ENCODE peak calls at places on chromosomes 4 and X, in five cellular contexts. One of them, this sample, is unnamed. For H3K27me3, the result is how much of the 10 kb centered on the place peaks cover.

GRCh38 chr4:71994559-71994958 is 37.2 kb upstream of the NPFFR2 start:
- DNase-seq in cardiac muscle cell: no peak
- DNase-seq in CD8-positive, alpha-beta T cell: no peak
- DNase-seq in endodermal cell: no peak
- DNase-seq in colonic mucosa: no peak
- DNase-seq in this sample: no peak

GRCh38 chr4:166174717-166175510 is 301.9 kb downstream of the TLL1 start:
- DNase-seq in cardiac muscle cell: no peak
- DNase-seq in CD8-positive, alpha-beta T cell: no peak
- DNase-seq in endodermal cell: no peak
- DNase-seq in colonic mucosa: no peak
- DNase-seq in this sample: no peak

GRCh38 chr4:80197601-80198444 is 520 bp downstream of the PRDM8 start:
- DNase-seq in cardiac muscle cell: peak
- DNase-seq in CD8-positive, alpha-beta T cell: no peak
- DNase-seq in endodermal cell: peak
- DNase-seq in colonic mucosa: no peak
- DNase-seq in this sample: peak

GRCh38 chr4:149715822-149716585 is 99.6 kb downstream of the IQCM start:
- DNase-seq in cardiac muscle cell: no peak
- DNase-seq in CD8-positive, alpha-beta T cell: no peak
- DNase-seq in endodermal cell: no peak
- DNase-seq in colonic mucosa: no peak
- DNase-seq in this sample: no peak

GRCh38 chr4:18666322-18666721 is 644.8 kb upstream of the LCORL start:
- DNase-seq in cardiac muscle cell: no peak
- DNase-seq in CD8-positive, alpha-beta T cell: no peak
- DNase-seq in endodermal cell: no peak
- DNase-seq in colonic mucosa: no peak
- DNase-seq in this sample: no peak

GRCh38 chr4:80918004-80918403 is 112.5 kb upstream of the BMP3 start:
- DNase-seq in cardiac muscle cell: no peak
- DNase-seq in CD8-positive, alpha-beta T cell: no peak
- DNase-seq in endodermal cell: no peak
- DNase-seq in colonic mucosa: no peak
- DNase-seq in this sample: no peak

GRCh38 chrX:9429767-9430166 is 35.1 kb upstream of the TBL1X start:
- DNase-seq in cardiac muscle cell: no peak
- DNase-seq in CD8-positive, alpha-beta T cell: no peak
- DNase-seq in endodermal cell: no peak
- DNase-seq in colonic mucosa: no peak
- DNase-seq in this sample: no peak

GRCh38 chr4:7964459-7964858 is 24.8 kb upstream of the AFAP1 start:
- DNase-seq in cardiac muscle cell: no peak
- DNase-seq in CD8-positive, alpha-beta T cell: no peak
- DNase-seq in endodermal cell: no peak
- DNase-seq in colonic mucosa: no peak
- DNase-seq in this sample: no peak

GRCh38 chr4:47561331-47561730 is 76.3 kb downstream of the ATP10D start:
- DNase-seq in cardiac muscle cell: no peak
- DNase-seq in CD8-positive, alpha-beta T cell: no peak
- DNase-seq in endodermal cell: no peak
- DNase-seq in colonic mucosa: no peak
- DNase-seq in this sample: no peak

GRCh38 chr4:140971077-140971792 is 162.0 kb downstream of the RNF150 start:
- DNase-seq in cardiac muscle cell: no peak
- DNase-seq in CD8-positive, alpha-beta T cell: no peak
- DNase-seq in endodermal cell: peak
- DNase-seq in colonic mucosa: no peak
- DNase-seq in this sample: no peak

GRCh38 chr4:39124885-39125599 is 57.3 kb upstream of the WDR19 start:
- DNase-seq in cardiac muscle cell: no peak
- DNase-seq in CD8-positive, alpha-beta T cell: no peak
- DNase-seq in endodermal cell: no peak
- DNase-seq in colonic mucosa: no peak
- DNase-seq in this sample: no peak

GRCh38 chr4:5238106-5238505 is 186.8 kb downstream of the STK32B start:
- DNase-seq in cardiac muscle cell: no peak
- DNase-seq in CD8-positive, alpha-beta T cell: no peak
- DNase-seq in endodermal cell: no peak
- DNase-seq in colonic mucosa: no peak
- DNase-seq in this sample: no peak

GRCh38 chr4:159002950-159003349 is 99.9 kb upstream of the RAPGEF2 start:
- DNase-seq in cardiac muscle cell: no peak
- DNase-seq in CD8-positive, alpha-beta T cell: no peak
- DNase-seq in endodermal cell: no peak
- DNase-seq in colonic mucosa: peak
- DNase-seq in this sample: no peak

GRCh38 chrX:49840679-49841078 is 11.6 kb downstream of the PAGE4 start:
- DNase-seq in cardiac muscle cell: peak
- DNase-seq in CD8-positive, alpha-beta T cell: no peak
- DNase-seq in endodermal cell: peak
- DNase-seq in colonic mucosa: peak
- DNase-seq in this sample: peak

GRCh38 chr4:145625677-145626622 is 6.8 kb downstream of the MMAA start:
- DNase-seq in cardiac muscle cell: no peak
- DNase-seq in CD8-positive, alpha-beta T cell: no peak
- DNase-seq in endodermal cell: no peak
- DNase-seq in colonic mucosa: no peak
- DNase-seq in this sample: no peak

GRCh38 chr4:184843984-184844554 is 18.3 kb upstream of the ACSL1 start:
- DNase-seq in cardiac muscle cell: no peak
- DNase-seq in CD8-positive, alpha-beta T cell: no peak
- DNase-seq in endodermal cell: no peak
- DNase-seq in colonic mucosa: no peak
- DNase-seq in this sample: no peak

GRCh38 chr4:6248394-6248793 is 21.3 kb upstream of the WFS1 start:
- DNase-seq in cardiac muscle cell: no peak
- DNase-seq in CD8-positive, alpha-beta T cell: no peak
- DNase-seq in endodermal cell: no peak
- DNase-seq in colonic mucosa: no peak
- DNase-seq in this sample: no peak

GRCh38 chr4:6250984-6251295 is 18.7 kb upstream of the WFS1 start:
- DNase-seq in cardiac muscle cell: no peak
- DNase-seq in CD8-positive, alpha-beta T cell: no peak
- DNase-seq in endodermal cell: no peak
- DNase-seq in colonic mucosa: no peak
- DNase-seq in this sample: no peak

GRCh38 chr4:6251365-6251764 is 18.3 kb upstream of the WFS1 start:
- DNase-seq in cardiac muscle cell: no peak
- DNase-seq in CD8-positive, alpha-beta T cell: no peak
- DNase-seq in endodermal cell: no peak
- DNase-seq in colonic mucosa: no peak
- DNase-seq in this sample: no peak

GRCh38 chr4:6252051-6252450 is 17.6 kb upstream of the WFS1 start:
- DNase-seq in cardiac muscle cell: no peak
- DNase-seq in CD8-positive, alpha-beta T cell: no peak
- DNase-seq in endodermal cell: no peak
- DNase-seq in colonic mucosa: no peak
- DNase-seq in this sample: no peak

GRCh38 chr4:6250235-6250983 is 19.2 kb upstream of the WFS1 start:
- DNase-seq in cardiac muscle cell: peak
- DNase-seq in CD8-positive, alpha-beta T cell: no peak
- DNase-seq in endodermal cell: peak
- DNase-seq in colonic mucosa: no peak
- DNase-seq in this sample: peak
- H3K27me3 ChIP-seq in cardiac muscle cell: under half
- H3K27me3 ChIP-seq in CD8-positive, alpha-beta T cell: under half
- H3K27me3 ChIP-seq in endodermal cell: under half
- H3K27me3 ChIP-seq in colonic mucosa: under half
- H3K27me3 ChIP-seq in this sample: under half

DNA sequence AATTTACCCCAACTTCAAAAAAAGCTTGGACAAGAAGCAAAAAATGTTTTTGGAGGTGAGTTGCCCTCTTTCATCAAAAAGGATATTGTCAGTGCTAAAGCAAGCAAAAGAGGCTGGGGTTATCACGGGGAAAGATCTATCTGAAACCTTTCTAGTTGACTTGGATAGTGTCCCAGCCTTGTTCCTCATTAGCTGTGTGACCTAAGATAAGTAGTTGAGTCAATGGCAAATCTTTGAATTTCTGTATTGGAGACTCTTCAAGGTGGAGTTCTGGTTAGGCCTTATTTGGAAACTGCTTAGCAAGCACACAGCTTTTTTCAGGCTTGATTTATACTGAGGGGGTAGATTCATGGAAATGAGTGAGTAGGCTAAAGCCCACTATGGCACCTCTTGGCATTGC is 271.6 kb downstream of the GRIA3 start:
- DNase-seq in cardiac muscle cell: no peak
- DNase-seq in CD8-positive, alpha-beta T cell: no peak
- DNase-seq in endodermal cell: no peak
- DNase-seq in colonic mucosa: no peak
- DNase-seq in this sample: no peak
- H3K27me3 ChIP-seq in cardiac muscle cell: under half
- H3K27me3 ChIP-seq in CD8-positive, alpha-beta T cell: under half
- H3K27me3 ChIP-seq in endodermal cell: under half
- H3K27me3 ChIP-seq in colonic mucosa: under half
- H3K27me3 ChIP-seq in this sample: under half

DNA sequence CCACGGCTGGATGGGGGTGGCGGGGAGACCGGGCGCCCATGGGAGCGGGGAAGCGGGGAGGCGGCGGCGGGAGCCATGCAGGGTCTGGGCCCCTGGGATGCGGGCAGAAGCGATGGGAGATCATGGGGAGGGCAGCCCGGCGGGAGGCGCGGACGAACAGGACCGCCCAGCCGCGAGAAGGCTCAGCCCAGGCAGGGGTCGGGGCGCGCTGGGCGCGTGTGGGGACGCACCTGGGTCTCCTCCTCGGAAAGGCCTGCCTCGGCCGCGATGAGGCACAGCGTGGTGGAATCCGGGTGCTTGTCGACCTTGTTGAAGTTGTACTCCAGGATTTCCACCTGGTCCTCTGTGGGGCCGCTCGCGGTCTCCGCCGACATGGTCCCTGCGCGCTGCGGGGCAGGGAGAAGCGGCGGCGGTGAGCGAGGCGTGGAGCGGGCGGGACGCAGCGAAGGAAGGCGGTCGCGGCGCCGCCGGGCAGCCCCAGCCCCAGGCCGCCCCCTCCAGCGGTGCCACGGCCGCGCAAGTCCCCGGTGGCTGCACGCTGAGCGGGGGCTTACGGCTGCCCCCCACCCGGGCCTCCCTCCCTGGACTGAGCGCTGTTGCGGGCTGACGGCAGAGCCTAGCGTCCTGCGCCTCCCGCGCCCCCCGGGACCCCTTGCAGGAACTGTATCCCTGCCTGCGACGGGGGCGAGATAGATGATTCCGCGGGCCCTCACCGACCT is 25.3 kb downstream of the HOPX start:
- DNase-seq in cardiac muscle cell: peak
- DNase-seq in CD8-positive, alpha-beta T cell: no peak
- DNase-seq in endodermal cell: no peak
- DNase-seq in colonic mucosa: no peak
- DNase-seq in this sample: peak
- H3K27me3 ChIP-seq in cardiac muscle cell: half or more
- H3K27me3 ChIP-seq in CD8-positive, alpha-beta T cell: under half
- H3K27me3 ChIP-seq in endodermal cell: half or more
- H3K27me3 ChIP-seq in colonic mucosa: under half
- H3K27me3 ChIP-seq in this sample: half or more

DNA sequence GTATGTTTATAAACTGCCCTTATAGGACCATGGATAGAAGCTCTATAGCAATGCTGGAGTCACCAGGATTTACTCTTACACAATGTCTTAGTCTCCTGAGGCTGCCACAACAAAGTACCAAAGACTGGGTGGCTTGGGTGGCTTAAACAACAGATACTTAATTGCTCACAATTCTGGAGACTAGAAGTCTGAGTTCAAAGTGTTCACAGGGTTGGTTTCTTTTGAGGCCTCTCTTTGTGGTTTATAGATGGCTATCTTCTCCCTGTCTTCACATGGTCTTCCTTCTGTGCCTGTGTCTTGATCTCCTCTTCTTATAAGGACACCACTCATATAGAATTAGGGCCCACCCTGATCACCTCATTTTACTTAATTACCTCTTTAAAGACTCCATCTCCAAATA is 2.0 kb upstream of the TRPC3 start:
- DNase-seq in cardiac muscle cell: no peak
- DNase-seq in CD8-positive, alpha-beta T cell: no peak
- DNase-seq in endodermal cell: no peak
- DNase-seq in colonic mucosa: no peak
- DNase-seq in this sample: no peak
- H3K27me3 ChIP-seq in cardiac muscle cell: under half
- H3K27me3 ChIP-seq in CD8-positive, alpha-beta T cell: under half
- H3K27me3 ChIP-seq in endodermal cell: half or more
- H3K27me3 ChIP-seq in colonic mucosa: under half
- H3K27me3 ChIP-seq in this sample: half or more

DNA sequence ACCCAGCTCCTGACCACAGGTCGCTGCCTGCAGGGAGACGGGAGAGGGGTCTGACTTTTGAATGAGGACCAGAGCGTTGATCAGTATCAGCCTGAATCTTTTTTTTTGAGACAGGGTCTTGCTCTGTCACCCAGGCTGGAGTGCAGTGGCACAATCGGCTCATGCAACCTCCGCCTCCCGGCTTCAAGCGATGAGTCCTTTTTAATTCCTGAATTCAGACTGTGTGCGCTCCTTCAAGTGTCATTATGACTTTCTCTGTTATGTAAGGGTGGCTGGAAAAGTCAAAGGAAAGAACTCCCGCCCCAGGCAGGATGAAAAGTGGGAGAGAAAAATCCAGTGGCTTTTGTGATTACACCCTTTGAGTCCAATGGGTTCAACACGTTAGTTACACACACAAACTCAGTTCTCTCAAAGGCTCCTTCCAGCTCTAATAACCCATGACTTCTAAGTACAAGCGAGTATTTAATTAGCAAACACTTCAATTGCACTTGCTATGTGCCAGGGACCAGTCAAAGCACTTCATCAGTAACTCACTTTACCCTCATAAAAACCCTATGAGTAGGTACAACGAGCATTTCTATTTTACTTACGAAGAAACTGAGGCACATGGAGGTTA is 44.4 kb downstream of the PDHA1 start:
- DNase-seq in cardiac muscle cell: no peak
- DNase-seq in CD8-positive, alpha-beta T cell: no peak
- DNase-seq in endodermal cell: no peak
- DNase-seq in colonic mucosa: no peak
- DNase-seq in this sample: no peak
- H3K27me3 ChIP-seq in cardiac muscle cell: under half
- H3K27me3 ChIP-seq in CD8-positive, alpha-beta T cell: under half
- H3K27me3 ChIP-seq in endodermal cell: under half
- H3K27me3 ChIP-seq in colonic mucosa: under half
- H3K27me3 ChIP-seq in this sample: under half

GRCh38 chrX:78456909-78457308 is 129.5 kb upstream of the CYSLTR1 start:
- DNase-seq in cardiac muscle cell: no peak
- DNase-seq in CD8-positive, alpha-beta T cell: no peak
- DNase-seq in endodermal cell: no peak
- DNase-seq in colonic mucosa: no peak
- DNase-seq in this sample: no peak
- H3K27me3 ChIP-seq in cardiac muscle cell: under half
- H3K27me3 ChIP-seq in CD8-positive, alpha-beta T cell: under half
- H3K27me3 ChIP-seq in endodermal cell: under half
- H3K27me3 ChIP-seq in colonic mucosa: under half
- H3K27me3 ChIP-seq in this sample: under half

DNA sequence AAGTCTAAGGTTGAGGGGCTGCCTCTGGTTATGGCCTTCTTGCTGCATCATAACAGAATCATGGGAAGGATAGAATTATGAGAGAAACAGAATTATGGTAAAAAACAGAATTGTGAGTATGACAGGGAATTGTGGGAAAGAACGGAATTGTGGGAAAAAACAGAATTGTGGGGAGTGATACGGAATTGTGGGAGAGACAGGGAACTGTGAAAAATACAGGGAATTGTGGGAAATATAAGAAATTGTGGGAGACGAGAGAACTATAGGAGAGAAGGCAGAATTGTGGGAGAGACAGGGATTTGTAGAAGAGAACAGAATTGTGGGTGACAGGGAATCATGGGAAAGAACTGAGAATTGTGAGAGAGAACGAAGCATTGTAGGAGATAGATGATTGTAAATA is 159.1 kb downstream of the FRMPD4 start:
- DNase-seq in cardiac muscle cell: no peak
- DNase-seq in CD8-positive, alpha-beta T cell: no peak
- DNase-seq in endodermal cell: no peak
- DNase-seq in colonic mucosa: no peak
- DNase-seq in this sample: no peak
- H3K27me3 ChIP-seq in cardiac muscle cell: under half
- H3K27me3 ChIP-seq in CD8-positive, alpha-beta T cell: under half
- H3K27me3 ChIP-seq in endodermal cell: under half
- H3K27me3 ChIP-seq in colonic mucosa: under half
- H3K27me3 ChIP-seq in this sample: under half